ENCODE peak calls at places on chromosomes 3 and 15, in six cellular contexts. H, T, A, I, K and Q are unnamed samples.

GRCh38 chr15:101264011-101264410 is 12.2 kb upstream of the CHSY1 start:
- DNase-seq in K (no peak), H (no peak), A (no peak), I (peak), T (no peak), Q (peak)

GRCh38 chr3:183275418-183275817 is 22.4 kb downstream of the B3GNT5 start:
- DNase-seq in K (no peak), T (no peak), I (no peak), A (no peak), H (no peak), Q (peak)

GRCh38 chr15:81327526-81327925 is 3.6 kb upstream of the STARD5 start:
- DNase-seq in T (no peak), I (no peak), K (no peak), A (no peak), H (no peak), Q (peak)

GRCh38 chr3:164018500-164018899 is 1059.8 kb downstream of the SI start:
- DNase-seq in H (no peak), A (no peak), T (no peak), I (no peak), K (no peak), Q (no peak)

GRCh38 chr15:70299931-70300858 is 202.5 kb upstream of the TLE3 start:
- DNase-seq in H (no peak), I (no peak), T (no peak), A (no peak), K (no peak), Q (no peak)

GRCh38 chr3:70621451-70621850 is 309.0 kb upstream of the MDFIC2 start:
- DNase-seq in K (no peak), I (no peak), A (no peak), T (no peak), H (no peak), Q (no peak)

GRCh38 chr3:71090207-71090606 is 493.3 kb downstream of the FOXP1 start:
- DNase-seq in T (no peak), K (no peak), I (no peak), H (no peak), A (no peak), Q (no peak)

GRCh38 chr3:38834110-38834509 is 18.1 kb upstream of the SCN10A start:
- DNase-seq in I (peak), K (peak), T (no peak), A (peak), H (peak), Q (peak)

GRCh38 chr3:125433611-125434041 is 58.5 kb upstream of the ZNF148 start:
- DNase-seq in T (no peak), A (no peak), I (no peak), H (no peak), K (peak), Q (no peak)

GRCh38 chr15:20345401-20345958 is 196.1 kb downstream of the GOLGA6L6 start:
- DNase-seq in H (no peak), K (peak), T (peak), I (no peak), A (no peak), Q (no peak)

GRCh38 chr3:52891615-52892081 is 5.7 kb downstream of the STIMATE start:
- DNase-seq in A (peak), H (no peak), I (no peak), K (no peak), T (no peak), Q (peak)

GRCh38 chr3:52890735-52891134 is 6.6 kb downstream of the STIMATE start:
- DNase-seq in H (no peak), A (no peak), T (no peak), I (no peak), K (no peak), Q (no peak)

GRCh38 chr3:52886049-52886730 is 11.2 kb downstream of the STIMATE start:
- DNase-seq in K (no peak), T (no peak), H (no peak), A (no peak), I (peak), Q (no peak)

GRCh38 chr3:52891164-52891563 is 6.2 kb downstream of the STIMATE start:
- DNase-seq in K (no peak), I (no peak), A (no peak), H (no peak), T (no peak), Q (no peak)

GRCh38 chr3:52887166-52887565 is 10.2 kb downstream of the STIMATE start:
- DNase-seq in T (no peak), H (no peak), K (no peak), I (no peak), A (no peak), Q (no peak)
- TF ChIP-seq RFX5 in T (no peak), H (no peak), K (no peak), I (no peak), A (no peak), Q (no peak)

DNA sequence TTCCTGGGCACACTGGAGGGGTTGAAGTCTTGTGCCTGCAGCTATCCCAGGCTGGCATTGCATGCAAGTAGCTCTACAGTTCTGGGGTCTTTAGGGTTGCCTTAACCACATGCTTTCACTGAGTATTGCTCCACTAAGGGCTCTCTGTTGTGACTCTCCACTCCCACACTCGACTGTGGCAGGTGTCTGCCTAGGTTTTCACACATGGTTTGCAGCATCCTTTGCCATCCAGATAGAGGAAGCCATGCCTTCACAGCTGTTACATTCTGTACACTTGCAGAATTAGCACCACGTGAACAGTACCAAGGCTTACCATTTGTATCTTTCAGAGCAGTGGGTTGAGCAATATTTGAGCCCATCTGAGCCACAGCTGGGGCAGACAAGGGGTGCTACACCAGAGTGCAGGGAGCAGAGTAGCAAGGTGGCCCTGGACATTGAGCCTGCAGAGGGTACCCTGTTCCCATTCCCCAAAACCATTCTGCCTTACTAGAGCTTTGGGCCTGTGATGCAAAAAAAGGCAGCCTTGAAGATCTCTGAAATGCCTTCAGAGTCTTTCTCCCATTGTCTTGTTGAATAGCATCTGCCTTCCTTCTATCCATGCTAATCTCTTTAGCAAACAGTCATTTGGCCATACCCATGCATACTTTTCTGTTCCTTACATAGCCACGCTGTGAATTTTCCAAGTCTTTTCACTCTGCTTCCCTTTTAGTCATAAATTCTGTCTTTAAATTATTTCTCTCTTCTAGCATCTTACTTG is 95.2 kb upstream of the PLCL2 start:
- DNase-seq in H (no peak), K (no peak), T (no peak), I (no peak), A (no peak), Q (no peak)
- TF ChIP-seq RFX5 in H (no peak), K (no peak), T (no peak), I (no peak), A (no peak), Q (no peak)

DNA sequence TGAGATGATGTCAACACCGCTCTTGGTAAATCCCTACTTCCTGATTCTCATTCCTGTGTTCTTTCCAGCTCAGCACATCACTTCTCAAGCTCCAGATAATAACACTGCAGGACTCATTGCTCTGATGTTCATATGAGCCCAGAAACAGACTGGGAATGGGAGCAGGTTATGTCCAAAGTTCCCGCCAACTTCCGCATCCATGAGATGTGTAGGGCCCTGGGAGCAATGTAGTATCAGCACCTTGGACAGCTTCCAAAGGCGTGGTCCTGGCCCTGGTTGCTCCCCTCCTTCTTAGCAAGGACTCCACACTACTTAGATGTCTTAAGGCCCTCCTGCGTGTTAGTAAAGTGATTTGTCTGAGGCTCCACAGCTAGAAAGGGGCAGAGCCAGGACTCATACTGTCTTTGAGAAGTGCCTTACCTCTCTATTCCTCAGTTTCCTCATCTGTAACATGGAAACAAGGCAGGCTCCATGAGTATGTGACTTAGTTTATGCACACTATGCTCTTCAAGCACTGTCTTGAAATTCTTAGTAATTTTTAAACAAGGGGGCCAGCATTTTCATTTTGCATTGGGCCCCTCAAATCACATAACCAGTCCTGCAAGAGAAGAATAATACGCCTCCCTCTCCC is 27.9 kb upstream of the SLC6A1 start:
- DNase-seq in T (no peak), K (peak), H (no peak), I (peak), A (no peak), Q (peak)
- TF ChIP-seq RFX5 in T (no peak), K (no peak), H (no peak), I (no peak), A (no peak), Q (no peak)

GRCh38 chr15:60479711-60480110 is 769 bp upstream of the ICE2 start:
- DNase-seq in I (no peak), T (no peak), H (no peak), K (peak), A (no peak), Q (no peak)
- TF ChIP-seq RFX5 in I (no peak), T (no peak), H (no peak), K (no peak), A (no peak), Q (no peak)

GRCh38 chr3:18099611-18100010 is 325.5 kb downstream of the SATB1 start:
- DNase-seq in T (no peak), K (no peak), A (no peak), I (no peak), H (no peak), Q (peak)
- TF ChIP-seq RFX5 in T (no peak), K (no peak), A (no peak), I (no peak), H (no peak), Q (no peak)

GRCh38 chr3:57727096-57727495 is 29.0 kb upstream of the SLMAP start:
- DNase-seq in I (no peak), K (no peak), T (no peak), H (no peak), A (no peak), Q (peak)
- TF ChIP-seq RFX5 in I (no peak), K (no peak), T (no peak), H (no peak), A (no peak), Q (no peak)